ENCODE peak calls at places on chromosomes 11 and 22, in six cellular contexts. C, G, L, J, D and O are unnamed samples.

GRCh38 chr22:20563464-20563906 is 56.1 kb downstream of the MED15 start:
- DNase-seq in D (no peak), C (no peak), J (no peak), G (no peak), L (no peak), O (peak)

GRCh38 chr11:40100204-40100603 is 1359.2 kb downstream of the LRRC4C start:
- DNase-seq in C (no peak), J (no peak), D (no peak), G (no peak), L (no peak), O (no peak)

GRCh38 chr22:44151661-44152060 is 29.1 kb upstream of the PARVG start:
- DNase-seq in J (peak), D (no peak), C (peak), G (no peak), L (peak), O (no peak)

GRCh38 chr11:105368711-105369110 is 229.1 kb upstream of the CARD18 start:
- DNase-seq in L (no peak), J (no peak), D (no peak), C (peak), G (no peak), O (no peak)

GRCh38 chr11:76701701-76702100 is 31.2 kb upstream of the LRRC32 start:
- DNase-seq in G (no peak), D (no peak), L (peak), J (peak), C (no peak), O (no peak)

GRCh38 chr11:124799384-124800225 is 601 bp downstream of the MSANTD2 start:
- DNase-seq in G (no peak), L (peak), J (peak), D (no peak), C (no peak), O (no peak)

GRCh38 chr11:35352107-35352888 is 67.1 kb downstream of the SLC1A2 start:
- DNase-seq in G (peak), C (no peak), D (no peak), J (peak), L (peak), O (no peak)

GRCh38 chr11:122354029-122354697 is 238.1 kb upstream of the BLID start:
- DNase-seq in J (no peak), L (no peak), D (no peak), C (no peak), G (no peak), O (no peak)

GRCh38 chr22:37999640-38000272 is 15.4 kb upstream of the SOX10 start:
- DNase-seq in G (no peak), L (peak), D (peak), J (peak), C (no peak), O (no peak)

GRCh38 chr11:45333506-45333971 is 47.4 kb upstream of the SYT13 start:
- DNase-seq in D (no peak), J (peak), L (peak), G (no peak), C (peak), O (no peak)

GRCh38 chr22:25668437-25668836 is 73.6 kb upstream of the MYO18B start:
- DNase-seq in C (no peak), L (peak), G (no peak), D (no peak), J (peak), O (no peak)

GRCh38 chr22:25672685-25673084 is 69.3 kb upstream of the MYO18B start:
- DNase-seq in G (no peak), J (no peak), L (no peak), D (no peak), C (no peak), O (no peak)

GRCh38 chr22:25673721-25674120 is 68.3 kb upstream of the MYO18B start:
- DNase-seq in J (no peak), C (no peak), D (no peak), L (no peak), G (no peak), O (no peak)
- TF ChIP-seq CTCF in J (no peak), C (no peak), D (no peak), L (no peak), G (no peak), O (no peak)

GRCh38 chr22:46730568-46731245 is 7.3 kb downstream of the CERK start:
- DNase-seq in J (no peak), D (no peak), C (no peak), L (no peak), G (no peak), O (no peak)

GRCh38 chr22:46727813-46728364 is 10.2 kb downstream of the CERK start:
- DNase-seq in L (no peak), J (no peak), G (no peak), D (no peak), C (no peak), O (no peak)

GRCh38 chr22:46726986-46727317 is 11.1 kb downstream of the CERK start:
- DNase-seq in D (no peak), L (no peak), C (no peak), G (no peak), J (no peak), O (no peak)

GRCh38 chr22:46726066-46726985 is 11.7 kb downstream of the CERK start:
- DNase-seq in J (no peak), C (peak), L (peak), D (no peak), G (no peak), O (no peak)

DNA sequence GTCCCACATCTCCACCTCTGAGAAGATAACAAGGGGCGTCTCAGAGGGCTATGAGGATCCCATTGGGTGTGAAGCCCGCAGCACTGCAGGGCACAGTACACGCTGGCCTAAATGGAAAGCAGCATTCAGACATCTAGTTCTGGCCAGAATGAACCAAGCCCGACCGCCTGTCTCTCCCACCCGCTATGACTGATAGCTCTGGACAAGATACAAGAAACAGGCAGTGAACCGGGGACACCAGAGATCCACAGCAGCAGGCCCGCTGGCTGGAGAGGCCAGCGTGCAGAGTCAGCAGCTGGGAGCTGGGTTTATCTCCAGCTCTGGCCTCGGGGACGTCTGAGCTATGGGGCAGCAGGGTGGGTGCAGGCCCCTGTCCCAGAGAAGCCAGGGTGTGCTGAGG is 9.6 kb downstream of the CERK start:
- DNase-seq in D (no peak), C (no peak), J (no peak), G (no peak), L (no peak), O (no peak)
- TF ChIP-seq CTCF in D (no peak), C (no peak), J (no peak), G (no peak), L (no peak), O (no peak)

GRCh38 chr11:66313321-66314185 is 3.3 kb downstream of the CD248 start:
- DNase-seq in C (no peak), J (peak), D (no peak), L (peak), G (no peak), O (no peak)
- TF ChIP-seq CTCF in C (peak), J (peak), D (no peak), L (peak), G (peak), O (peak)

GRCh38 chr11:107102692-107103463 is 84.6 kb upstream of the GUCY1A2 start:
- DNase-seq in D (no peak), L (no peak), G (no peak), J (no peak), C (no peak), O (no peak)
- TF ChIP-seq CTCF in D (no peak), L (no peak), G (no peak), J (no peak), C (no peak), O (no peak)

GRCh38 chr11:43567396-43567975 is 113.1 kb upstream of the HSD17B12 start:
- DNase-seq in D (no peak), G (no peak), J (peak), L (peak), C (peak), O (no peak)
- TF ChIP-seq CTCF in D (peak), G (peak), J (peak), L (peak), C (peak), O (peak)

GRCh38 chr11:115885446-115885978 is 381.3 kb upstream of the CADM1 start:
- DNase-seq in D (no peak), L (no peak), C (no peak), G (no peak), J (no peak), O (no peak)

GRCh38 chr11:115887316-115887715 is 383.1 kb upstream of the CADM1 start:
- DNase-seq in D (no peak), C (no peak), J (no peak), L (no peak), G (no peak), O (no peak)

GRCh38 chr11:115887727-115888126 is 383.5 kb upstream of the CADM1 start:
- DNase-seq in G (no peak), D (no peak), C (no peak), L (no peak), J (no peak), O (no peak)

GRCh38 chr11:115884800-115885445 is 380.7 kb upstream of the CADM1 start:
- DNase-seq in G (no peak), J (no peak), D (no peak), L (no peak), C (no peak), O (no peak)

GRCh38 chr11:115886111-115886733 is 382.0 kb upstream of the CADM1 start:
- DNase-seq in J (no peak), G (no peak), D (no peak), C (no peak), L (no peak), O (no peak)
- TF ChIP-seq CTCF in J (no peak), G (no peak), D (no peak), C (no peak), L (no peak), O (no peak)

DNA sequence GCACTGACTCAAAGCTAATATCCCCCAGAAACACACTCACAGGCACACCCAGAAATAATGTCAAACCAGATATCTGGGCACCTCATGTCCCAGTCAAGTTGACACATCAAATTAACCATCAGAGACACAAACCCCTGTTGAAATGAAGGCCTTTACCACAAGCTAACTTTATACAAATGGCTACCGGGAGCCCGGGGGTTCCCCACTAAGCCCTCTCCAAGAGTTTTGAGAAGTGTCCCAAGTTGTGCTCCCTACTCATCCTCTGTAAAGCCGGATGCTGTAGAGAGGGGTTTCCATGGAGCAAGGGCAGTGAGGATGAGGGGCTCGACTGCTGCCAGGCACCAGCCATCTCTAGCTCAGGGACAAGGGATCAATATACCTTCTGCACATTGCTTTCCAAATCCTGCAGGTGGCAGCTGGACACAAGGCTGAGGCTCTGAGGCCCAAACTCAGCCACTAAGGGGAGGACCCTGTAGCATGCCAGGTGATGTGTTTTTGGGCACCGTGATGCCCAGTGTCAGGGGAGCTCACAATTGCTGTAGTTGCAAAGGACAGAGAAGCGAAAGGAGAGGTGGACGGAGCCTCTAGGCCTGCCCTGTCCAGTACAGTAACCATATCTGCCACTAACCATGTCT is 145.7 kb downstream of the TTC17 start:
- DNase-seq in L (peak), J (peak), C (no peak), D (no peak), G (no peak), O (no peak)
- TF ChIP-seq CTCF in L (peak), J (peak), C (peak), D (peak), G (peak), O (peak)